ENCODE peak calls at places on chromosome 18, in ten cellular contexts. X, E, P, Q, B, O, R, S, A and H are unnamed samples.

GRCh38 chr18:35073186-35074105 is 32.2 kb downstream of the MAPRE2 start:
- DNase-seq in O (no peak), P (no peak), X (no peak), B (no peak), E (no peak), Q (no peak), A (no peak), S (no peak), R (no peak), H (no peak)

GRCh38 chr18:25517881-25518715 is 166.1 kb upstream of the ZNF521 start:
- DNase-seq in O (no peak), A (no peak), X (no peak), P (no peak), R (no peak), S (no peak), E (no peak), B (no peak), Q (no peak), H (no peak)

GRCh38 chr18:61896767-61897166 is 4.0 kb upstream of the RNF152 start:
- DNase-seq in B (no peak), S (no peak), Q (no peak), X (peak), P (no peak), A (no peak), R (no peak), O (peak), E (no peak), H (no peak)

GRCh38 chr18:33802955-33803354 is 224.9 kb downstream of the ASXL3 start:
- DNase-seq in B (no peak), P (no peak), S (no peak), E (peak), O (no peak), X (no peak), A (no peak), Q (peak), R (no peak), H (no peak)

GRCh38 chr18:63427566-63427965 is 5.3 kb upstream of the VPS4B start:
- DNase-seq in B (no peak), A (peak), O (peak), Q (no peak), R (no peak), X (no peak), E (no peak), P (no peak), S (no peak), H (no peak)

GRCh38 chr18:37567061-37567993 is 1.7 kb upstream of the CELF4 start:
- DNase-seq in E (peak), O (no peak), R (no peak), Q (no peak), A (no peak), P (no peak), B (no peak), S (no peak), X (no peak), H (no peak)

GRCh38 chr18:76368976-76369375 is 126.1 kb downstream of the ZNF516 start:
- DNase-seq in S (no peak), X (no peak), A (no peak), E (no peak), Q (no peak), R (no peak), P (no peak), B (no peak), O (no peak), H (no peak)

GRCh38 chr18:12946549-12947354 is 1.1 kb upstream of the SEH1L start:
- DNase-seq in E (peak), Q (no peak), B (no peak), S (no peak), P (no peak), R (peak), A (peak), X (peak), O (peak), H (peak)

GRCh38 chr18:25873833-25874232 is 216.6 kb downstream of the SS18 start:
- DNase-seq in Q (no peak), A (no peak), O (no peak), X (no peak), S (no peak), R (no peak), B (no peak), P (no peak), E (no peak), H (no peak)

GRCh38 chr18:53629356-53629755 is 595.1 kb downstream of the MBD2 start:
- DNase-seq in S (no peak), R (no peak), Q (no peak), X (no peak), A (no peak), P (no peak), O (no peak), E (no peak), B (no peak), H (no peak)

GRCh38 chr18:43620936-43621335 is 343.6 kb upstream of the SYT4 start:
- DNase-seq in X (no peak), R (no peak), B (no peak), Q (peak), E (peak), O (peak), P (no peak), A (peak), S (no peak), H (peak)

GRCh38 chr18:13159579-13159978 is 59.0 kb upstream of the LDLRAD4 start:
- DNase-seq in O (peak), E (peak), S (no peak), Q (peak), X (no peak), A (peak), B (no peak), R (no peak), P (no peak), H (peak)

GRCh38 chr18:11872479-11873136 is 21.4 kb downstream of the CHMP1B start:
- DNase-seq in O (peak), Q (peak), B (no peak), X (peak), A (peak), E (peak), S (no peak), P (no peak), R (no peak), H (no peak)

GRCh38 chr18:46281185-46282176 is 177.3 kb downstream of the HAUS1 start:
- DNase-seq in P (peak), A (peak), R (peak), S (peak), E (peak), O (peak), B (peak), X (no peak), Q (peak), H (peak)

GRCh38 chr18:41131050-41131449 is 824.0 kb upstream of the PIK3C3 start:
- DNase-seq in Q (no peak), O (no peak), R (no peak), P (no peak), S (no peak), B (no peak), A (no peak), X (no peak), E (no peak), H (no peak)

GRCh38 chr18:69992776-69993175 is 45.1 kb upstream of the CD226 start:
- DNase-seq in A (peak), O (no peak), E (no peak), Q (no peak), B (no peak), X (no peak), R (no peak), P (no peak), S (no peak), H (no peak)

GRCh38 chr18:56402872-56403516 is 235.4 kb downstream of the TXNL1 start:
- DNase-seq in O (peak), P (no peak), B (no peak), A (peak), R (no peak), S (no peak), Q (no peak), E (no peak), X (no peak), H (no peak)

GRCh38 chr18:10286580-10287150 is 167.8 kb upstream of the APCDD1 start:
- DNase-seq in B (no peak), E (no peak), R (no peak), S (no peak), P (no peak), A (no peak), X (no peak), O (no peak), Q (no peak), H (no peak)

GRCh38 chr18:57502624-57503023 is 67.5 kb downstream of the ONECUT2 start:
- DNase-seq in E (no peak), P (no peak), R (no peak), X (no peak), S (no peak), B (no peak), Q (no peak), O (no peak), A (no peak), H (no peak)

GRCh38 chr18:55539240-55539639 is 48.8 kb downstream of the TCF4 start:
- DNase-seq in A (no peak), R (no peak), O (no peak), B (no peak), P (no peak), E (no peak), X (no peak), Q (no peak), S (no peak), H (no peak)

GRCh38 chr18:48539406-48540328 is 836 bp downstream of the CTIF start:
- DNase-seq in E (peak), Q (no peak), X (peak), S (peak), R (peak), P (peak), O (no peak), A (no peak), B (peak), H (peak)

GRCh38 chr18:70227438-70227837 is 22.0 kb upstream of the RTTN start:
- DNase-seq in A (no peak), S (no peak), E (no peak), R (no peak), P (no peak), Q (no peak), O (no peak), B (no peak), X (no peak), H (no peak)